ENCODE peak calls at places on chromosome 17, in eight cellular contexts. E is tibial nerve, V is GM23248, U is heart left ventricle, X is cardiac muscle cell, S is H1, W is endothelial cell of umbilical vein, N is heart right ventricle. G is an unnamed sample.

GRCh38 chr17:21190078-21190477 is 23.9 kb downstream of the TMEM11 start:
- DNase-seq in S (no peak), X (no peak), V (no peak), W (no peak), N (no peak), U (no peak), E (no peak), G (no peak)

GRCh38 chr17:43563262-43564079 is 17.3 kb upstream of the ETV4 start:
- DNase-seq in S (no peak), N (no peak), E (no peak), W (no peak), U (no peak), V (no peak), X (no peak), G (no peak)

GRCh38 chr17:51164911-51165679 is 1.1 kb upstream of the NME2 start:
- DNase-seq in N (no peak), V (no peak), X (no peak), E (no peak), U (no peak), W (no peak), S (no peak), G (peak; percentile 63)

GRCh38 chr17:36950027-36950426 is 1.3 kb downstream of the AATF start:
- DNase-seq in V (no peak), U (no peak), E (no peak), X (no peak), S (no peak), W (no peak), N (no peak), G (no peak)

GRCh38 chr17:40251576-40251975 is 32.5 kb downstream of the WIPF2 start:
- DNase-seq in N (peak; percentile 28), X (no peak), V (peak; percentile 96), W (peak; percentile 88), S (no peak), E (no peak), U (no peak), G (no peak)

GRCh38 chr17:29686998-29687397 is 64.3 kb upstream of the CORO6 start:
- DNase-seq in U (no peak), X (no peak), E (no peak), N (no peak), W (no peak), S (no peak), V (no peak), G (no peak)

GRCh38 chr17:77322534-77323412 is 182.0 kb downstream of the SEC14L1 start:
- DNase-seq in W (peak; percentile 82), E (peak; percentile 76), U (peak; percentile 92), X (peak; percentile 55), S (no peak), V (peak; percentile 99), N (peak; percentile 86), G (peak; percentile 97)

GRCh38 chr17:66829386-66829864 is 5.5 kb upstream of the CACNG5 start:
- DNase-seq in W (peak; percentile 70), N (peak; percentile 35), E (no peak), S (peak; percentile 79), V (peak; percentile 82), U (no peak), X (peak; percentile 89), G (no peak)

GRCh38 chr17:79789943-79790804 is 6.7 kb downstream of the CBX8 start:
- DNase-seq in U (peak; percentile 82), E (no peak), V (peak; percentile 64), W (no peak), N (no peak), S (no peak), X (peak; percentile 71), G (peak; percentile 65)
- H3K27ac ChIP-seq in U (no peak overlapping the region), E (no peak overlapping the region), V (no peak overlapping the region), W (no peak overlapping the region), N (no peak overlapping the region), S (no peak overlapping the region), X (no peak overlapping the region), G (no peak overlapping the region)

GRCh38 chr17:22410136-22410535 is 717.8 kb downstream of the KCNJ18 start:
- DNase-seq in E (no peak), U (no peak), S (no peak), X (no peak), V (no peak), N (no peak), W (no peak), G (no peak)

GRCh38 chr17:22409160-22409751 is 716.9 kb downstream of the KCNJ18 start:
- DNase-seq in E (no peak), X (no peak), S (no peak), U (peak; percentile 48), W (no peak), V (no peak), N (no peak), G (peak; percentile 75)

GRCh38 chr17:22411185-22411784 is 719.0 kb downstream of the KCNJ18 start:
- DNase-seq in S (no peak), N (no peak), X (no peak), V (no peak), U (peak; percentile 56), W (no peak), E (no peak), G (no peak)
- H3K9me3 ChIP-seq in S (peaks cover 38% of the 10 kb centered on the region), N (no peaks in the 10 kb centered on the region), X (no peaks in the 10 kb centered on the region), V (no peaks in the 10 kb centered on the region), U (no peaks in the 10 kb centered on the region), W (peaks cover 3% of the 10 kb centered on the region), E (no peaks in the 10 kb centered on the region), G (peaks cover 5% of the 10 kb centered on the region)

DNA sequence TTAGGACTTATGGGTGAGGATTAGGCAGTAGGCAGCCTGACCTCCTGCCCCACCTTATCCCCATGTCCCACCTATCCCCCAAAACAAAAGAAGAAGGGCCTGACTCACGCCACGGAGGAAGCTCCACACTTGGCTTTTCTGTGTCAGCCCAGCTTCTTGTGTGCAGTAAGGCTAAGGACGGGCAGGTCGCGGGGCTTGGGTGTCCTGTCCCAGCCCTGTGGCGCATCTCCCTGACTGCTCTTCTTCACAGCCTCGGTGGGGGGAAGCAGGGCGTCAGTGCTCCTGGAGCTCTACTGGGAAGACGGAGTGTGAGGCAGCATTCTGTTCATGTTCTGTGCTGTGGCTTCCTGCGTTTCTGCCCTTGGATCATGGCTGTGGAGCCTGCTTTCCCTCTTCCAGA is 34.6 kb upstream of the ALDH3A2 start:
- DNase-seq in U (no peak), S (no peak), X (no peak), V (no peak), E (no peak), N (no peak), W (no peak), G (no peak)
- H3K27ac ChIP-seq in U (no peak overlapping the region), S (no peak overlapping the region), X (no peak overlapping the region), V (no peak overlapping the region), E (no peak overlapping the region), N (no peak overlapping the region), W (no peak overlapping the region), G (no peak overlapping the region)

GRCh38 chr17:74108126-74108705 is 95.3 kb upstream of the RPL38 start:
- DNase-seq in X (no peak), V (no peak), U (no peak), W (no peak), S (no peak), E (no peak), N (no peak), G (no peak)

GRCh38 chr17:74107107-74107506 is 96.4 kb upstream of the RPL38 start:
- DNase-seq in W (no peak), X (no peak), V (no peak), E (no peak), N (no peak), S (no peak), U (no peak), G (peak; percentile 13)

GRCh38 chr17:74113952-74114351 is 89.5 kb upstream of the RPL38 start:
- DNase-seq in N (no peak), X (no peak), W (no peak), V (no peak), E (no peak), S (no peak), U (no peak), G (no peak)

GRCh38 chr17:74113326-74113725 is 90.2 kb upstream of the RPL38 start:
- DNase-seq in S (no peak), N (no peak), V (no peak), U (no peak), X (no peak), E (no peak), W (no peak), G (no peak)

GRCh38 chr17:74110467-74110866 is 93.0 kb upstream of the RPL38 start:
- DNase-seq in W (no peak), N (no peak), V (no peak), X (peak; percentile 19), S (no peak), U (no peak), E (no peak), G (no peak)
- H3K9me3 ChIP-seq in W (peaks cover 5% of the 10 kb centered on the region), N (no peaks in the 10 kb centered on the region), V (no peaks in the 10 kb centered on the region), X (no peaks in the 10 kb centered on the region), S (no peaks in the 10 kb centered on the region), U (no peaks in the 10 kb centered on the region), E (no peaks in the 10 kb centered on the region), G (no peaks in the 10 kb centered on the region)

GRCh38 chr17:17072546-17072945 is 30.3 kb downstream of the MPRIP start:
- DNase-seq in U (peak; percentile 37), S (no peak), X (no peak), E (no peak), V (no peak), N (no peak), W (no peak), G (peak; percentile 26)
- H3K27ac ChIP-seq in U (peak overlapping the region; percentile 11), S (no peak overlapping the region), X (no peak overlapping the region), E (no peak overlapping the region), V (no peak overlapping the region), N (no peak overlapping the region), W (no peak overlapping the region), G (no peak overlapping the region)

DNA sequence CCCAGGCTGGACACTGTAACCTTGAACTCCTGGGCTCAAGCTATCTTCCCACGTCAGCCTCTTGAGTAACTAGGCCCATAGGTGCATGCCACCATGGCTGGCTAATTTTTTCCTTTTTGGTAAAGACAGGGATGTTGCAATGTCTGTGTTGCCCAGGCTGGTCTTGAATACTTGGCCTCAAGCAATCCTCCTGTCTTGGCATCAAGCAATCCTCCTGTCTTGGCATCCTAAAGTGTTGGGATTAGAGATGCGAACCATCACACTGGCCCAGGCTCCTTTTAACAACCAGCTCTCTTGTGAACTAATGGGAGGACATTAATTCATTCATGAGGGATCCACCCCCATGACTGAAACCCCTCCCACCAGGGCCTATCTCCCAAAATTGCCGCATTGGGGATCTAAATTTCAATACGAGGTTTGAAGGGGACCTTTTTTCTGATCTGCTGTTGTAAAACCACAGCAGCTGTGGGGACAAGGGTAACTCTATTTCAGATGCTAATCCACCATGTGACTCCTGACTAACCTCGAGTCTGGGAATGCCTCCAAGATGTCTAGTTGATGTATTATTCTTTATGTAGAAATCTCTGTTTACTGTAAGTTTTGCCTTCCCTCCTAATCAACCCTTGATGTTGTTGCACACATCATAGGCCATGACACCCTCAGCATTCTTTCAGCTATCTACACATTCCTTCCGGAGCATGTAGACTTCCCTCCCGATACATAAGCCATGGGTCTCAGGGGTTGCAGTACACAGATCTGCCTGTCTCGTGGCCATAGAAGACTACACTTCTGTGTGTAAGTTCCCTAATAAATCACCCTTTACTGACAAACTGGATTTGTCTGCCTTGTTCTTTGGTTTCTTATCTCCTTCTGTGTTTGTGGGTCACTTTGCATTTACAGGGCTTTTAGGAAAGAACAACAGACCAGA is 37.6 kb downstream of the RNF112 start:
- DNase-seq in U (no peak), E (no peak), N (no peak), S (no peak), X (peak; percentile 46), W (peak; percentile 99), V (peak; percentile 95), G (no peak)
- H3K9me3 ChIP-seq in U (no peaks in the 10 kb centered on the region), E (no peaks in the 10 kb centered on the region), N (no peaks in the 10 kb centered on the region), S (peaks cover 5% of the 10 kb centered on the region), X (no peaks in the 10 kb centered on the region), W (no peaks in the 10 kb centered on the region), V (no peaks in the 10 kb centered on the region), G (no peaks in the 10 kb centered on the region)

G was measured in aorta.